ENCODE peak calls at places on chromosomes 13 and 19, in five cellular contexts. B, I, M, Y and U are unnamed samples.

GRCh38 chr13:106818971-106819370 is 251.0 kb upstream of the ARGLU1 start:
- DNase-seq in B (no peak), I (no peak), M (no peak), Y (no peak), U (no peak)

GRCh38 chr19:14370169-14370998 is 10.9 kb upstream of the ADGRE5 start:
- DNase-seq in B (no peak), I (no peak), M (no peak), Y (no peak), U (no peak)

GRCh38 chr19:19059837-19060611 is 3.8 kb upstream of the SLC25A42 start:
- DNase-seq in B (no peak), I (no peak), M (peak), Y (no peak), U (no peak)

GRCh38 chr19:29326849-29327840 is 114.2 kb upstream of the UQCRFS1 start:
- DNase-seq in B (no peak), I (no peak), M (no peak), Y (no peak), U (no peak)

GRCh38 chr19:47781590-47782318 is 3.3 kb downstream of the SELENOW start:
- DNase-seq in B (no peak), I (no peak), M (peak), Y (no peak), U (peak)

GRCh38 chr13:106369858-106370257 is 165.6 kb downstream of the EFNB2 start:
- DNase-seq in B (no peak), I (no peak), M (no peak), Y (no peak), U (no peak)

GRCh38 chr19:45632468-45633196 is 6.6 kb downstream of the EML2 start:
- DNase-seq in B (peak), I (peak), M (peak), Y (peak), U (peak)

GRCh38 chr13:71867101-71867814 is at the start of gene DACH1:
- DNase-seq in B (no peak), I (peak), M (peak), Y (peak), U (no peak)

GRCh38 chr19:33399745-33400681 is 26.5 kb downstream of the CEBPG start:
- DNase-seq in B (no peak), I (peak), M (peak), Y (no peak), U (peak)

GRCh38 chr19:18951721-18952281 is 10.8 kb upstream of the HOMER3 start:
- DNase-seq in B (peak), I (no peak), M (no peak), Y (no peak), U (no peak)

GRCh38 chr19:17671906-17672305 is 16.2 kb downstream of the UNC13A start:
- DNase-seq in B (peak), I (no peak), M (no peak), Y (peak), U (no peak)

GRCh38 chr19:15971217-15971616 is 22.4 kb downstream of the OR10H4 start:
- DNase-seq in B (no peak), I (no peak), M (no peak), Y (no peak), U (no peak)